ENCODE peak calls at places on chromosomes 1 and 21, in ten cellular contexts. T is GM18507; I is PC-9; N is M059J; L is T follicular helper cell; K is NCI-H2081; W is HEK293T; Z is stimulated activated CD8-positive, alpha-beta memory T cell treated with anti-CD3 and anti-CD28 coated beads, Interleukin-15, amount 100 ng/mL, for 24 hours; X is activated T-helper 9 cell treated with anti-CD3 and anti-CD28 coated beads, Interleukin-2, amount 50 U/mL, for 16 hours; E is Caki2. O is an unnamed sample.

GRCh38 chr1:11682287-11682771 is 1.4 kb upstream of the MAD2L2 start:
- DNase-seq in Z (no peak), X (no peak), K (no peak), E (no peak), T (no peak), W (no peak), L (no peak), N (no peak), I (no peak), O (no peak)

GRCh38 chr1:148362141-148362929 is 120.8 kb downstream of the PPIAL4G start:
- DNase-seq in T (no peak), E (no peak), Z (peak), W (no peak), N (no peak), X (peak), L (no peak), K (no peak), I (no peak), O (no peak)

GRCh38 chr1:230144765-230145504 is 77.9 kb downstream of the GALNT2 start:
- DNase-seq in Z (no peak), T (no peak), N (no peak), K (no peak), I (no peak), E (no peak), X (no peak), W (no peak), L (no peak), O (no peak)

GRCh38 chr21:45607021-45607921 is 36.3 kb upstream of the PCBP3 start:
- DNase-seq in E (peak), T (no peak), L (peak), Z (no peak), K (no peak), N (peak), W (no peak), X (peak), I (no peak), O (no peak)

GRCh38 chr1:100523038-100523649 is 14.8 kb upstream of the GPR88 start:
- DNase-seq in N (no peak), K (no peak), T (no peak), W (no peak), Z (no peak), E (no peak), X (no peak), I (no peak), L (no peak), O (no peak)

GRCh38 chr1:162276493-162276892 is 100.2 kb downstream of the SPATA46 start:
- DNase-seq in L (no peak), Z (no peak), X (no peak), I (no peak), E (peak), T (no peak), K (peak), N (peak), W (peak), O (no peak)

GRCh38 chr1:174262747-174263241 is 103.5 kb downstream of the RABGAP1L start:
- DNase-seq in L (no peak), I (peak), E (peak), X (no peak), T (peak), W (peak), N (peak), Z (no peak), K (peak), O (no peak)

GRCh38 chr1:11501491-11501897 is 22.5 kb downstream of the DISP3 start:
- DNase-seq in W (no peak), I (no peak), E (no peak), K (no peak), N (no peak), L (no peak), X (no peak), Z (no peak), T (no peak), O (no peak)

GRCh38 chr1:182664281-182664680 is 20.1 kb downstream of the RGS8 start:
- DNase-seq in L (no peak), E (no peak), W (no peak), K (no peak), X (no peak), Z (no peak), N (no peak), I (no peak), T (no peak), O (no peak)